ENCODE peak calls at places on chromosomes 5 and 9, in eight cellular contexts. X is CD8-positive, alpha-beta memory T cell; T is COLO829; V is stimulated activated CD4-positive, alpha-beta T cell treated with anti-CD3 and anti-CD28 coated beads, Interleukin-1b, Interleukin-23, amount 100 ng/mL, for 48 hours; G is AG04450; Q is NCI-H1092 treated with DMSO at 0.1 percent for 48 hours; C is RWPE1; H is right lobe of liver. I is an unnamed sample.

GRCh38 chr5:79859588-79859987 is 131.5 kb downstream of the MTX3 start:
- DNase-seq in C (no peak), G (no peak), V (no peak), Q (no peak), H (no peak), X (no peak), T (no peak), I (no peak)

GRCh38 chr5:133192716-133193115 is 140.9 kb downstream of the HSPA4 start:
- DNase-seq in V (no peak), T (no peak), Q (no peak), G (no peak), X (no peak), H (no peak), C (no peak), I (no peak)

GRCh38 chr9:104961238-104961637 is 33.3 kb upstream of the ABCA1 start:
- DNase-seq in G (no peak), C (peak), V (peak), H (no peak), X (peak), T (peak), Q (no peak), I (peak)

GRCh38 chr5:134451618-134452505 is 40.2 kb upstream of the CDKN2AIPNL start:
- DNase-seq in V (no peak), X (no peak), T (peak), G (no peak), H (no peak), C (peak), Q (no peak), I (no peak)

GRCh38 chr5:1036504-1037122 is 28.0 kb downstream of the NKD2 start:
- DNase-seq in X (no peak), G (no peak), H (no peak), T (no peak), V (no peak), C (no peak), Q (no peak), I (no peak)

GRCh38 chr5:86814907-86815306 is 197.2 kb downstream of the COX7C start:
- DNase-seq in X (no peak), Q (no peak), H (no peak), V (no peak), G (no peak), C (no peak), T (no peak), I (no peak)

GRCh38 chr9:87824216-87824875 is 58.3 kb upstream of the SPATA31E1 start:
- DNase-seq in Q (no peak), C (no peak), V (no peak), T (no peak), G (no peak), X (no peak), H (no peak), I (no peak)

GRCh38 chr5:170436335-170436734 is 47.2 kb upstream of the KCNMB1 start:
- DNase-seq in Q (no peak), H (peak), V (no peak), C (no peak), T (no peak), X (no peak), G (no peak), I (no peak)

GRCh38 chr9:20209421-20210340 is 412.6 kb downstream of the MLLT3 start:
- DNase-seq in T (no peak), C (no peak), H (no peak), V (peak), Q (no peak), G (no peak), X (peak), I (no peak)

GRCh38 chr9:83220737-83221136 is 157.8 kb upstream of the RASEF start:
- DNase-seq in C (peak), Q (no peak), H (no peak), G (no peak), X (no peak), V (peak), T (peak), I (no peak)

GRCh38 chr9:131661954-131662621 is 77.8 kb downstream of the RAPGEF1 start:
- DNase-seq in T (no peak), G (no peak), H (no peak), V (peak), C (no peak), X (peak), Q (no peak), I (no peak)

GRCh38 chr9:35675732-35676392 is 2.1 kb downstream of the CA9 start:
- DNase-seq in V (no peak), C (no peak), H (no peak), Q (no peak), T (no peak), X (peak), G (no peak), I (peak)

GRCh38 chr9:3708751-3709150 is 182.9 kb upstream of the RFX3 start:
- DNase-seq in H (no peak), V (no peak), X (no peak), G (no peak), C (no peak), Q (peak), T (no peak), I (no peak)

GRCh38 chr5:150081541-150082283 is 4.6 kb downstream of the CSF1R start:
- DNase-seq in V (no peak), H (no peak), C (no peak), G (no peak), Q (no peak), X (no peak), T (no peak), I (peak)

GRCh38 chr5:37754976-37755375 is 84.9 kb downstream of the GDNF start:
- DNase-seq in V (no peak), T (no peak), G (no peak), X (no peak), Q (no peak), C (no peak), H (no peak), I (no peak)

GRCh38 chr5:109191153-109191558 is 218.6 kb downstream of the PJA2 start:
- DNase-seq in G (no peak), X (no peak), Q (no peak), H (no peak), C (peak), V (no peak), T (no peak), I (peak)

GRCh38 chr9:111078391-111079038 is 40.2 kb upstream of the LPAR1 start:
- DNase-seq in G (no peak), T (no peak), Q (no peak), X (no peak), C (no peak), V (no peak), H (no peak), I (no peak)

GRCh38 chr9:81632599-81632998 is 56.7 kb downstream of the TLE1 start:
- DNase-seq in G (no peak), V (no peak), H (no peak), T (no peak), C (no peak), Q (no peak), X (no peak), I (no peak)

GRCh38 chr9:36485647-36486453 is 85.8 kb upstream of the RNF38 start:
- DNase-seq in X (no peak), V (no peak), Q (no peak), C (peak), G (no peak), T (no peak), H (no peak), I (no peak)

GRCh38 chr9:110047955-110048472 is 159.9 kb downstream of the C9orf152 start:
- DNase-seq in Q (peak), X (no peak), H (no peak), T (no peak), G (no peak), C (no peak), V (peak), I (peak)

GRCh38 chr5:14109771-14110170 is 33.4 kb upstream of the TRIO start:
- DNase-seq in V (no peak), Q (no peak), G (no peak), T (no peak), H (no peak), X (no peak), C (no peak), I (no peak)

GRCh38 chr5:176899946-176900782 is 1.0 kb upstream of the HK3 start:
- DNase-seq in V (no peak), X (no peak), G (no peak), T (no peak), Q (no peak), H (peak), C (no peak), I (no peak)

GRCh38 chr9:123776856-123777560 is 152.9 kb downstream of the DENND1A start:
- DNase-seq in H (no peak), V (no peak), C (no peak), G (no peak), X (no peak), Q (no peak), T (no peak), I (no peak)

GRCh38 chr5:104652271-104652861 is 1089.8 kb upstream of the NUDT12 start:
- DNase-seq in C (no peak), V (no peak), H (no peak), T (no peak), Q (no peak), X (no peak), G (no peak), I (no peak)

GRCh38 chr5:139474815-139475791 is 4.3 kb downstream of the SMIM33 start:
- DNase-seq in X (peak), H (no peak), G (peak), T (no peak), Q (no peak), C (no peak), V (no peak), I (peak)

GRCh38 chr9:100229136-100229535 is 123.6 kb downstream of the TEX10 start:
- DNase-seq in H (no peak), V (no peak), X (no peak), Q (no peak), C (no peak), G (no peak), T (peak), I (no peak)

GRCh38 chr5:137695651-137696428 is 40.0 kb downstream of the KLHL3 start:
- DNase-seq in Q (no peak), V (no peak), G (no peak), H (no peak), T (no peak), X (peak), C (no peak), I (no peak)